ENCODE peak calls at places on chromosomes 2 and 18, in four cellular contexts. One of them, this sample, is unnamed.

GRCh38 chr2:3927031-3927430 is 223.7 kb downstream of the DCDC2C start:
- DNase-seq in ovary: no peak
- DNase-seq in breast epithelium: no peak
- DNase-seq in A549: no peak
- DNase-seq in this sample: no peak

GRCh38 chr2:9887513-9887912 is 44.2 kb downstream of the TAF1B start:
- DNase-seq in ovary: no peak
- DNase-seq in breast epithelium: no peak
- DNase-seq in A549: no peak
- DNase-seq in this sample: no peak

GRCh38 chr18:51196116-51196810 is 1.2 kb downstream of the MEX3C start:
- DNase-seq in ovary: peak
- DNase-seq in breast epithelium: peak
- DNase-seq in A549: no peak
- DNase-seq in this sample: peak

GRCh38 chr18:3966985-3967856 is 487.9 kb downstream of the DLGAP1 start:
- DNase-seq in ovary: no peak
- DNase-seq in breast epithelium: no peak
- DNase-seq in A549: peak
- DNase-seq in this sample: no peak

GRCh38 chr18:33804258-33804657 is 226.2 kb downstream of the ASXL3 start:
- DNase-seq in ovary: no peak
- DNase-seq in breast epithelium: no peak
- DNase-seq in A549: peak
- DNase-seq in this sample: no peak

GRCh38 chr18:79496978-79497637 is 101.4 kb downstream of the NFATC1 start:
- DNase-seq in ovary: peak
- DNase-seq in breast epithelium: no peak
- DNase-seq in A549: no peak
- DNase-seq in this sample: peak

GRCh38 chr2:107358921-107359320 is 467.8 kb upstream of the RGPD4 start:
- DNase-seq in ovary: no peak
- DNase-seq in breast epithelium: no peak
- DNase-seq in A549: no peak
- DNase-seq in this sample: no peak

GRCh38 chr2:131105950-131106801 is 1.0 kb downstream of the PLEKHB2 start:
- DNase-seq in ovary: peak
- DNase-seq in breast epithelium: no peak
- DNase-seq in A549: peak
- DNase-seq in this sample: peak

GRCh38 chr18:2324459-2324858 is 246.8 kb downstream of the METTL4 start:
- DNase-seq in ovary: no peak
- DNase-seq in breast epithelium: no peak
- DNase-seq in A549: no peak
- DNase-seq in this sample: no peak

GRCh38 chr18:48066225-48066652 is 135.8 kb upstream of the SMAD2 start:
- DNase-seq in ovary: no peak
- DNase-seq in breast epithelium: peak
- DNase-seq in A549: no peak
- DNase-seq in this sample: no peak

GRCh38 chr18:59354731-59355130 is 4.3 kb downstream of the LMAN1 start:
- DNase-seq in ovary: no peak
- DNase-seq in breast epithelium: no peak
- DNase-seq in A549: no peak
- DNase-seq in this sample: no peak

GRCh38 chr18:59353079-59353680 is 5.9 kb downstream of the LMAN1 start:
- DNase-seq in ovary: no peak
- DNase-seq in breast epithelium: no peak
- DNase-seq in A549: no peak
- DNase-seq in this sample: no peak

GRCh38 chr18:59357928-59358327 is 1.1 kb downstream of the LMAN1 start:
- DNase-seq in ovary: no peak
- DNase-seq in breast epithelium: no peak
- DNase-seq in A549: no peak
- DNase-seq in this sample: no peak

GRCh38 chr18:59359576-59359952 is 499 bp upstream of the LMAN1 start:
- DNase-seq in ovary: no peak
- DNase-seq in breast epithelium: no peak
- DNase-seq in A549: no peak
- DNase-seq in this sample: no peak

DNA sequence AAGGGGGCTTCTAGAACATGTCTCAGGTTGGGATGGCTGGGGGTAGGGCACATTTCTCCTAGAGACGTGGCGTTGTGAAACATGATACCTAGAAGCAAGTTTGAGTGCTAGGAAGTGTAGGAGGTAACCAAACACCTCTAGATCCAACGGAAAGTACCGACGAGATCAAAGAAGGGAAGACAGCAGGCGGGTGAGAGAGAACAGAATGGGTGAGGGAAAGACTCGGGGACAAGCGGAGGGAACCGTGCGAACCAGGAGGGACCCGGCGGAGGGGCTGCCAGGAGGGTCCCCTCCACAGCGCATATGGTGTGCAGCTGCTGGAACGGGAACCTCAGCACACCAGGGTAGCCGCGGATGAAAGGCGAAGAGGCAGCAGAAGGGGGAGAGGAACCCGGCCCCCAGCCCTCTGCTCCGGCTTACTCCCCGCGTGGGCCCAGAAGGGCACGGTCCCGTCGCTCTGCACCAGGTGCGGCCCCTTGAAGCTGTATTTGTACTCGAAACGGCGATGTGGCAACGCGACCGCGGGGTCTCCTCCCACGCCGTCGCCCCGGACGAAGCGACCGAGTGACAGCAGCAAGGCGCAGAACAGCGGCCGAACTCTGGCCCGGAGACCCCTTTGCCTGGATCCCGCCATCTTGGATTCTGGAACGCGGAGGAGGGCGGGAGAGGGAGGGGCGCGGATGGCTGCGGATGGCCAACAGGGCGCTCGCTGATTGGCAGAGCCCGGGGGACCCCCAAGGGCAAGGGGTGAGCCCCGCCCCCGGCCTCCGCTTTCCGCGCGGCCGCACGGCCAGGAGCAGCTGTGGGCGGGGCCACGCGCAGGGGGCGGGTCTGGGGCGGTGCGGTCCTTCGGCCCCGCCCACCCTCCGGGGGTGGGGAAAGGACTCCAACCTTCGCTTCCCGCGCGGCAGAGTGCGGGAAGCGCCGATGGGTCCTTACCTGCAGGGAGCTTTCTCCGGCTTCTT is at the start of gene LMAN1:
- DNase-seq in ovary: peak
- DNase-seq in breast epithelium: peak
- DNase-seq in A549: peak
- DNase-seq in this sample: peak
- TF ChIP-seq POLR2A in ovary: peak
- TF ChIP-seq POLR2A in breast epithelium: no peak
- TF ChIP-seq POLR2A in A549: peak
- TF ChIP-seq POLR2A in this sample: no peak

GRCh38 chr18:74596959-74597661 is 560 bp upstream of the ZNF407 start:
- DNase-seq in ovary: peak
- DNase-seq in breast epithelium: peak
- DNase-seq in A549: peak
- DNase-seq in this sample: peak

GRCh38 chr18:74598350-74599001 is 806 bp downstream of the ZNF407 start:
- DNase-seq in ovary: peak
- DNase-seq in breast epithelium: peak
- DNase-seq in A549: peak
- DNase-seq in this sample: peak

GRCh38 chr18:74595425-74595824 is 2.2 kb upstream of the ZNF407 start:
- DNase-seq in ovary: no peak
- DNase-seq in breast epithelium: no peak
- DNase-seq in A549: no peak
- DNase-seq in this sample: no peak

GRCh38 chr18:74597662-74598349 is at the start of gene ZNF407:
- DNase-seq in ovary: peak
- DNase-seq in breast epithelium: peak
- DNase-seq in A549: peak
- DNase-seq in this sample: peak
- TF ChIP-seq POLR2A in ovary: peak
- TF ChIP-seq POLR2A in breast epithelium: peak
- TF ChIP-seq POLR2A in A549: no peak
- TF ChIP-seq POLR2A in this sample: peak

GRCh38 chr2:126657146-126657635 is 1.2 kb downstream of the GYPC start:
- DNase-seq in ovary: peak
- DNase-seq in breast epithelium: peak
- DNase-seq in A549: no peak
- DNase-seq in this sample: peak
- TF ChIP-seq POLR2A in ovary: peak
- TF ChIP-seq POLR2A in breast epithelium: no peak
- TF ChIP-seq POLR2A in A549: no peak
- TF ChIP-seq POLR2A in this sample: no peak

GRCh38 chr18:10953672-10954071 is 195.7 kb downstream of the PIEZO2 start:
- DNase-seq in ovary: no peak
- DNase-seq in breast epithelium: no peak
- DNase-seq in A549: no peak
- DNase-seq in this sample: no peak
- TF ChIP-seq POLR2A in ovary: no peak
- TF ChIP-seq POLR2A in breast epithelium: no peak
- TF ChIP-seq POLR2A in A549: no peak
- TF ChIP-seq POLR2A in this sample: no peak

DNA sequence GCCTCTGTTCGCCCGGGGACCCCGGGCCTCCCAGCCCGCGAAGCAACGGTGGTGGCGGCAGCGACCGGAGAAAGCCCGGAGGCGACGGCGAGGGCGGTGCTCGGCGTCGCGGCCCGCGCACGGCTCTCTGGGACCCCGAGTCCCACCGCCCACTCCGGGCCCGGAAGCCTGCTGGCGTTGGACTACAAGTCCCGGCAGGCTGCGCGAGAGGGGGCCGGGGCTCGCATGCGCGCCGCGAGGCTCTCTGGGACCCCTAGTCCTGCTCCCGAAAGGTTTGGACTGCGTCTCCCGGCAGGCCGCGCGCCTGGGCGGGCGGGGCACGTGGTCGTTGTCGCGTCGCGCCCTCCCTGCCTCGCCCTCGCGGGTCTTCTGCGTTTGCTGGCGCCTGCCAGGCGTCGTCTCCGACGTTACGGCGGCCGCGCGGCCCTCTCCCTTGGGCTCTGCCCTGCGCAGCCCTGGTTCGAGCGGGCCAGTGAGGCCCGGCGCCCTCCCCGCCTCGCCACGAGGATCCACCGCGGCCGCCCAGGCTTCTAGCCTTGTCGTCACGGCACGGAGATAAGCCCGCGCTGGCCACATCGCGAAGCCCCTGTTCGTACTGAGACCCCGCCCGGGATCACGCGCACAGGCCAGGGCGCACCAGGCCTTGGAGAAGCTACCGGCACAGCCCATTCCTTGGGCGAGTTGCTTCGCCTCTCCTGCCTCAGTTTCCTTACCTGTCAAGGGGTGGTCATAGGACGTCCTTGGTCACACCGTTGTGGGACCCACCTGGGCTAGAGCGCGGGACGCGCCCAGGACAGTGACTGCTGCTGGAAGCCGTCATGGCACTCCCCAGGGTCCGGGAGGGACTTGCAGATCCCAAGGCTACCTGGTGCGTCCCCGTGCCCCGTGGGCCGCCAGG is at the start of gene STK25:
- DNase-seq in ovary: peak
- DNase-seq in breast epithelium: peak
- DNase-seq in A549: peak
- DNase-seq in this sample: peak
- TF ChIP-seq POLR2A in ovary: peak
- TF ChIP-seq POLR2A in breast epithelium: peak
- TF ChIP-seq POLR2A in A549: peak
- TF ChIP-seq POLR2A in this sample: no peak

GRCh38 chr2:241149925-241150659 is at the start of gene PPP1R7:
- DNase-seq in ovary: peak
- DNase-seq in breast epithelium: peak
- DNase-seq in A549: peak
- DNase-seq in this sample: peak
- TF ChIP-seq POLR2A in ovary: peak
- TF ChIP-seq POLR2A in breast epithelium: peak
- TF ChIP-seq POLR2A in A549: peak
- TF ChIP-seq POLR2A in this sample: no peak

GRCh38 chr2:86704482-86704971 is 15.6 kb upstream of the RMND5A start:
- DNase-seq in ovary: peak
- DNase-seq in breast epithelium: no peak
- DNase-seq in A549: peak
- DNase-seq in this sample: no peak
- TF ChIP-seq POLR2A in ovary: no peak
- TF ChIP-seq POLR2A in breast epithelium: no peak
- TF ChIP-seq POLR2A in A549: no peak
- TF ChIP-seq POLR2A in this sample: no peak

GRCh38 chr2:200306719-200306968 is 151 bp downstream of the SPATS2L start:
- DNase-seq in ovary: no peak
- DNase-seq in breast epithelium: no peak
- DNase-seq in A549: no peak
- DNase-seq in this sample: no peak
- TF ChIP-seq POLR2A in ovary: no peak
- TF ChIP-seq POLR2A in breast epithelium: no peak
- TF ChIP-seq POLR2A in A549: no peak
- TF ChIP-seq POLR2A in this sample: no peak